ENCODE peak calls at places on chromosome 6, in four cellular contexts. A is endothelial cell of umbilical vein, E is upper lobe of right lung, O is thoracic aorta. M is an unnamed sample.

GRCh38 chr6:35049346-35049745 is 91.8 kb downstream of the TCP11 start:
- DNase-seq in A (no peak), E (no peak), O (no peak), M (no peak)

GRCh38 chr6:13445005-13445743 is 42.2 kb downstream of the GFOD1 start:
- DNase-seq in A (peak; percentile 59), E (no peak), O (no peak), M (peak; percentile 53)

GRCh38 chr6:100257661-100258395 is 206.9 kb downstream of the SIM1 start:
- DNase-seq in A (peak; percentile 75), E (no peak), O (no peak), M (no peak)

GRCh38 chr6:33343953-33344611 is 26.5 kb upstream of the ZBTB22 start:
- DNase-seq in A (no peak), E (no peak), O (no peak), M (no peak)

GRCh38 chr6:22783921-22784320 is 214.6 kb downstream of the HDGFL1 start:
- DNase-seq in A (no peak), E (no peak), O (no peak), M (no peak)

GRCh38 chr6:36610041-36610440 is 15.9 kb downstream of the SRSF3 start:
- DNase-seq in A (no peak), E (no peak), O (no peak), M (no peak)

GRCh38 chr6:40960784-40961430 is 78.1 kb downstream of the UNC5CL start:
- DNase-seq in A (no peak), E (no peak), O (no peak), M (no peak)

GRCh38 chr6:84696181-84696580 is 68.2 kb downstream of the TBX18 start:
- DNase-seq in A (no peak), E (no peak), O (no peak), M (no peak)

GRCh38 chr6:4973972-4974885 is 29.6 kb downstream of the RPP40 start:
- DNase-seq in A (no peak), E (no peak), O (no peak), M (no peak)

GRCh38 chr6:56770011-56770520 is 127.4 kb upstream of the DST start:
- DNase-seq in A (no peak), E (no peak), O (no peak), M (no peak)
- H3K4me3 ChIP-seq in A (no peak overlapping the region), E (no peak overlapping the region), O (no peak overlapping the region), M (no peak overlapping the region)

DNA sequence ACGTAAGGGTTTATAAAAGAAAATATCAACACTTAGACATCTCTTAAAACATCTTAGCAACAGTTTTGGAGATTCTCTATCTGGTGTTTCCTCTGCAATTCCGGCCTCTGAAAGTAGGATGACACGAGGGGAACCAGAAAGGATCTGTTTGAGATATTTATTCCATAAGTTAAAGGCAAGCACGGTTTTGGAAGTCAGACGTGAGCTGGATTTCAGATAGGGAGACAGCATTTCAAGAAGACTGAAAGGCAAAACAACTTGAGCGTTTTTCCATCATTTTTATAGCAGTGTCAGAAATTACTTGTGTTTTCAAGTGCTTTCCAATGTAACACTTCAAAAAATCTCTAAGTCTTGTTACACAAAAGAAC is 52.9 kb upstream of the BTN3A2 start:
- DNase-seq in A (no peak), E (no peak), O (no peak), M (no peak)
- H3K4me3 ChIP-seq in A (peak overlapping the region; percentile 0), E (peak overlapping the region; percentile 58), O (peak overlapping the region; percentile 71), M (peak overlapping the region; percentile 37)

GRCh38 chr6:147207351-147207750 is 3.1 kb downstream of the STXBP5 start:
- DNase-seq in A (no peak), E (no peak), O (no peak), M (no peak)
- H3K4me3 ChIP-seq in A (no peak overlapping the region), E (peak overlapping the region; percentile 25), O (peak overlapping the region; percentile 96), M (no peak overlapping the region)

GRCh38 chr6:125815050-125815910 is 24.5 kb downstream of the NCOA7 start:
- DNase-seq in A (peak; percentile 59), E (no peak), O (no peak), M (no peak)
- H3K4me3 ChIP-seq in A (no peak overlapping the region), E (peak overlapping the region; percentile 2), O (peak overlapping the region; percentile 25), M (no peak overlapping the region)

GRCh38 chr6:28335040-28335563 is 846 bp downstream of the ZSCAN31 start:
- DNase-seq in A (no peak), E (no peak), O (no peak), M (no peak)
- H3K4me3 ChIP-seq in A (peak overlapping the region; percentile 19), E (peak overlapping the region; percentile 78), O (peak overlapping the region; percentile 80), M (peak overlapping the region; percentile 66)

GRCh38 chr6:166005401-166005845 is 162.2 kb downstream of the TBXT start:
- DNase-seq in A (no peak), E (no peak), O (no peak), M (no peak)
- H3K4me3 ChIP-seq in A (no peak overlapping the region), E (peak overlapping the region; percentile 19), O (peak overlapping the region; percentile 65), M (peak overlapping the region; percentile 46)

GRCh38 chr6:144585217-144585814 is 300.2 kb downstream of the UTRN start:
- DNase-seq in A (peak; percentile 59), E (no peak), O (no peak), M (no peak)
- H3K4me3 ChIP-seq in A (no peak overlapping the region), E (no peak overlapping the region), O (no peak overlapping the region), M (no peak overlapping the region)

GRCh38 chr6:38771111-38771694 is 56.1 kb downstream of the DNAH8 start:
- DNase-seq in A (peak; percentile 89), E (no peak), O (no peak), M (no peak)

GRCh38 chr6:38773338-38773737 is 58.2 kb downstream of the DNAH8 start:
- DNase-seq in A (peak; percentile 18), E (no peak), O (no peak), M (no peak)

DNA sequence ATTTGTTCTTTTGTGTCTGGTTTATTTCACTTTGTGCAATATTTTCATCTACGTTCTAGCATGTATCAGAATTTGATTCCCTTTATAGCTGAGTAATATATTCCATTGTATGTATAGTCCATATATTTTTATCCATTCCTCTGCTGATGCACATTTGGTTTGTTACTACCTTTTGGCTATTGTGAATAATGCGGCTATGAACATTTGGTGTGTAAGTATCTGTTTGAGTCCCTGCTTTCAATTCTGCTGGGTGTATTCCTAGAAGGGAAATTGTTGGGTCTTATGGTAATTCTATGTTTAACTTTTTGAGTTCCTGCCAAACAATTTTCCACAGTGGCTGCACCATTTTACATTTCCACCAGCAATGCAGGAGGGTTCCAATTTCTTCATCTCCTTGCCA is 52.4 kb downstream of the DNAH8 start:
- DNase-seq in A (no peak), E (no peak), O (no peak), M (no peak)
- H3K4me3 ChIP-seq in A (no peak overlapping the region), E (no peak overlapping the region), O (no peak overlapping the region), M (no peak overlapping the region)

GRCh38 chr6:98843274-98844243 is 9.2 kb downstream of the POU3F2 start:
- DNase-seq in A (no peak), E (no peak), O (no peak), M (no peak)

GRCh38 chr6:98841589-98842488 is 7.5 kb downstream of the POU3F2 start:
- DNase-seq in A (no peak), E (no peak), O (no peak), M (no peak)

GRCh38 chr6:98844244-98845161 is 10.1 kb downstream of the POU3F2 start:
- DNase-seq in A (no peak), E (no peak), O (no peak), M (no peak)

GRCh38 chr6:98841114-98841513 is 6.7 kb downstream of the POU3F2 start:
- DNase-seq in A (no peak), E (no peak), O (no peak), M (no peak)

DNA sequence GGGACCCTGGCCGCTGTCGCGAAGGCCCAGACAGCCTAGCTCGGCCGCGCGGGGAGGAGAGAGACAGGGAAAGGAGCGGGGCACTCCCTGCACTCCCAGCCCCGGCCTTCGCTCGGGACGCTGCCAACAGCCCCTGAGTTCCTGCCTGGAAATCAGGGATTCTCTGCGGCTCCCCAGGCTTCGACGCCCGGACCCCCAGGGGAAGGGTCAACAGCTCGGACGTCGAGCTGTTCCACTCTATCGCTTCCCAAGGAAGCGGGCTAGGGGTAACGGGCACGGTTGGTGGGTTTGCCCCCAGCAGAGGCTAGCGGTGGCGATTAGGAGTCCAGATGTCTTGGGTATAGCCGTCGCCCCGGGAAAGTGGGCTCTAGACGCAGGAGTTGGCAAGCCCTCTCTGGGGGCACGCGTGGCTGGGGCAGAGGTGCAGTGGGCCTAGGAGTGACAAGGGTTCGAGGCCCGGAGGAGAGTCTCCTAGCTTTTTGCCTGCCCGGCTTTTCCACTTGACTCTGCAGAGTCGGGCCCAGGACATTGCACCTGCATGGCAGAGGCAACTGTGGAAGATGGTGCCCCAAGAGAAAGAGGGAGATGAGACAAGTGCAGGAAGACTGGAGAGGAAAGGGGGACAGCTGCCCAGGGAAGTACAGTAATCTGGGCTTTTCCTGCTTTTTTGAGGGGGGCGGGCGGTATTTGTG is 8.3 kb downstream of the POU3F2 start:
- DNase-seq in A (no peak), E (no peak), O (no peak), M (no peak)
- H3K4me3 ChIP-seq in A (no peak overlapping the region), E (no peak overlapping the region), O (no peak overlapping the region), M (peak overlapping the region; percentile 12)

DNA sequence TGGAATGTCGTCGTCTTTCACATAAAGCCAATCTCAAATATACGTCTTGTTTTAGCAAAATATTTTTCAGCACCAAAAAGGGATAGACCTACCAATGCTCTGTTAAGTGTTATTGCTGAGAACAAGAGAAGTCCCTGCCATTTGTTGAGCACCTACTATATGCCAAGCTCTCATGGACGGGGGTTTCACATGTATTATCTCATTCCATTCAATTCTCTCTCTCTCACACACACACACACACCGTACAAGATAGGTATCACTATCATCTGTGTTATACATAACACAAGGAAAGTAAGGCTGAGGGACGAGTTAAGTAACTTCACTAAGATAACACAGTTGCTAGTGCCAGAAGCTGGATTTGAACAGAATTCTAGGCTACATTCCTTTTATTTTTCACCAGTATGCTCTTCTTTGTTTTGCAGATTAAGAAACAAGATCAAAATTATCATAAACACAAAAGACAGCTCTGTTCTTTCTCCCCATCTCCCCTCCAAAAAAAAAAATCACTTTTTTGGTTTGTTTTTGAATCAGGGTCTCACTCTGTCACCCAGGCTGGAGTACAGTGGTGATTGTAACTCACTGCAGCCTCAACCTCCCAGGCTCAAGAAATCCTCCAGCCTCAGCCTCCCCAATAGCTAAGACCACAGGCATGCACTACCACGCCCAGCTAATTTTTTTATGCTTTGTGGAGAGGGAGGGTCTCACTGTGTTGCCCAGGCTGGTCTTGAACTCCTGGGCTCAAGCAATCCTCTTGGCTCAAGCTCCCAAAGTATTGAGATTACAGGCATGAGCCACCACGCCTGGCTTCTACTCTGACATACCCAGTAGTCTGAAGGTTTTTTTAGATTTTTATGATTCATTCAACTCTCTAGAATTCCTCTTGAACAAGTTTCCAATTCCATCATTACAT is 1.0 kb upstream of the ARHGAP18 start:
- DNase-seq in A (no peak), E (no peak), O (no peak), M (no peak)
- H3K4me3 ChIP-seq in A (no peak overlapping the region), E (peak overlapping the region; percentile 72), O (peak overlapping the region; percentile 89), M (peak overlapping the region; percentile 66)